ENCODE peak calls at places on chromosomes 6 and 20, in nine cellular contexts. L is RCC 7860, S is fibroblast of the aortic adventitia, Q is psoas muscle, N is T-helper 2 cell, M is HEK293T, K is NCI-H748 treated with DMSO at 0.1 percent for 48 hours, D is RWPE1, I is NCI-H2081. X is an unnamed sample.

GRCh38 chr6:15473741-15474161 is 189.1 kb downstream of the DTNBP1 start:
- DNase-seq in L (no peak), S (peak; percentile 55), Q (no peak), N (no peak), M (no peak), K (no peak), D (no peak), I (no peak), X (no peak)

GRCh38 chr6:30207619-30208295 is 5.4 kb downstream of the TRIM26 start:
- DNase-seq in L (no peak), S (peak; percentile 63), Q (no peak), N (no peak), M (no peak), K (no peak), D (peak; percentile 30), I (no peak), X (no peak)

GRCh38 chr6:70124882-70125535 is 177.9 kb downstream of the COL9A1 start:
- DNase-seq in L (peak; percentile 31), S (peak; percentile 25), Q (no peak), N (no peak), M (no peak), K (no peak), D (peak; percentile 37), I (no peak), X (no peak)

GRCh38 chr6:125415921-125416320 is 114.2 kb upstream of the HDDC2 start:
- DNase-seq in L (no peak), S (peak; percentile 12), Q (no peak), N (no peak), M (no peak), K (no peak), D (no peak), I (no peak), X (no peak)

GRCh38 chr6:35496036-35496850 is 636 bp downstream of the TEAD3 start:
- DNase-seq in L (no peak), S (peak; percentile 27), Q (peak; percentile 64), N (no peak), M (peak; percentile 49), K (no peak), D (peak; percentile 53), I (no peak), X (no peak)

GRCh38 chr20:13819885-13820645 is 35.2 kb downstream of the NDUFAF5 start:
- DNase-seq in L (peak; percentile 49), S (peak; percentile 61), Q (peak; percentile 28), N (peak; percentile 54), M (peak; percentile 39), K (peak; percentile 77), D (peak; percentile 79), I (peak; percentile 74), X (no peak)

GRCh38 chr20:23646106-23646958 is 8.6 kb upstream of the CST3 start:
- DNase-seq in L (no peak), S (no peak), Q (no peak), N (no peak), M (no peak), K (no peak), D (no peak), I (no peak), X (no peak)

GRCh38 chr6:3518356-3518841 is 61.5 kb upstream of the SLC22A23 start:
- DNase-seq in L (peak; percentile 14), S (peak; percentile 83), Q (peak; percentile 56), N (no peak), M (no peak), K (no peak), D (peak; percentile 91), I (no peak), X (peak; percentile 31)

GRCh38 chr6:158807515-158808441 is 11.4 kb downstream of the EZR start:
- DNase-seq in L (no peak), S (no peak), Q (no peak), N (no peak), M (no peak), K (no peak), D (no peak), I (no peak), X (no peak)

GRCh38 chr20:58092353-58092752 is 136.1 kb downstream of the ANKRD60 start:
- DNase-seq in L (no peak), S (no peak), Q (no peak), N (no peak), M (no peak), K (no peak), D (no peak), I (no peak), X (no peak)

GRCh38 chr6:148074291-148074690 is 268.3 kb upstream of the SASH1 start:
- DNase-seq in L (no peak), S (no peak), Q (no peak), N (no peak), M (no peak), K (no peak), D (no peak), I (no peak), X (no peak)